ENCODE peak calls at places on chromosomes 3 and 15, in four cellular contexts. X is hypothalamus, P is left ventricle myocardium inferior, B is nephron progenitor cell. G is an unnamed sample.
A peak's percentile ranks its signal among the peaks of the same experiment; 100 is the strongest.

GRCh38 chr3:111481551-111481950 is 60.4 kb upstream of the CD96 start:
- DNase-seq in B (no peak), X (no peak), P (no peak), G (no peak)

GRCh38 chr3:120637836-120638559 is 41.9 kb downstream of the NDUFB4 start:
- DNase-seq in X (no peak), B (no peak), P (no peak), G (no peak)

GRCh38 chr15:55256281-55257013 is 33.2 kb downstream of the RAB27A start:
- DNase-seq in B (no peak), P (no peak), X (no peak), G (no peak)

GRCh38 chr15:31435256-31435781 is 108.7 kb downstream of the KLF13 start:
- DNase-seq in X (peak; percentile 68), B (peak; percentile 66), P (peak; percentile 83), G (peak; percentile 90)

GRCh38 chr15:89912674-89913396 is at the start of gene ARPIN:
- DNase-seq in B (peak; percentile 74), P (peak; percentile 68), X (peak; percentile 56), G (peak; percentile 65)

GRCh38 chr15:59274126-59274970 is 67.7 kb downstream of the LDHAL6B start:
- DNase-seq in B (no peak), P (no peak), X (no peak), G (no peak)

GRCh38 chr3:105862217-105862616 is 6.6 kb downstream of the CBLB start:
- DNase-seq in B (no peak), X (no peak), P (no peak), G (no peak)

GRCh38 chr3:31274406-31275024 is 258.2 kb upstream of the STT3B start:
- DNase-seq in P (no peak), X (no peak), B (no peak), G (no peak)

GRCh38 chr3:177177670-177178295 is 19.5 kb downstream of the TBL1XR1 start:
- DNase-seq in X (no peak), B (no peak), P (no peak), G (no peak)

GRCh38 chr15:66629817-66630576 is 64.2 kb upstream of the LCTL start:
- DNase-seq in X (no peak), B (no peak), P (no peak), G (no peak)

GRCh38 chr15:36924076-36924475 is 176.3 kb downstream of the MEIS2 start:
- DNase-seq in B (no peak), X (no peak), P (no peak), G (no peak)

GRCh38 chr3:142904639-142905441 is 16.0 kb upstream of the PCOLCE2 start:
- DNase-seq in B (no peak), P (no peak), X (no peak), G (no peak)

GRCh38 chr15:62874933-62875625 is 167.5 kb upstream of the TPM1 start:
- DNase-seq in X (no peak), P (no peak), B (no peak), G (no peak)

GRCh38 chr3:124974691-124975090 is 40.1 kb upstream of the MUC13 start:
- DNase-seq in P (no peak), B (no peak), X (no peak), G (no peak)

GRCh38 chr3:50825841-50826240 is 151.1 kb downstream of the DOCK3 start:
- DNase-seq in B (no peak), P (no peak), X (no peak), G (no peak)

GRCh38 chr3:42486814-42487569 is 15.5 kb upstream of the VIPR1 start:
- DNase-seq in B (no peak), X (no peak), P (no peak), G (peak; percentile 11)

GRCh38 chr3:121998030-121998580 is 23.9 kb downstream of the ILDR1 start:
- DNase-seq in P (no peak), B (no peak), X (no peak), G (no peak)

GRCh38 chr3:31223278-31223677 is 309.4 kb upstream of the STT3B start:
- DNase-seq in P (no peak), X (no peak), B (no peak), G (no peak)

GRCh38 chr3:125107861-125108567 is 52.2 kb upstream of the HEG1 start:
- DNase-seq in X (no peak), B (no peak), P (no peak), G (no peak)

GRCh38 chr3:190865828-190866227 is 3.3 kb upstream of the GMNC start:
- DNase-seq in P (no peak), B (no peak), X (no peak), G (no peak)

GRCh38 chr3:171145866-171146265 is 119.3 kb upstream of the SLC2A2 start:
- DNase-seq in B (no peak), P (no peak), X (no peak), G (no peak)

G was measured in heart left ventricle.